ENCODE peak calls at places on chromosomes 6 and 20, in seven cellular contexts. One of them, this sample, is unnamed. For H3K4me1, the result is how much of the 10 kb centered on the place peaks cover.

GRCh38 chr6:6645266-6645917 is 56.9 kb downstream of the LY86 start:
- DNase-seq in heart left ventricle: no peak
- DNase-seq in uterus: no peak
- DNase-seq in stomach: no peak
- DNase-seq in K562: no peak
- DNase-seq in body of pancreas: no peak
- DNase-seq in HCT116: no peak
- DNase-seq in this sample: no peak

GRCh38 chr6:118207947-118208346 is 300.9 kb downstream of the SLC35F1 start:
- DNase-seq in heart left ventricle: no peak
- DNase-seq in uterus: no peak
- DNase-seq in stomach: no peak
- DNase-seq in K562: no peak
- DNase-seq in body of pancreas: no peak
- DNase-seq in HCT116: no peak
- DNase-seq in this sample: no peak

GRCh38 chr20:62365814-62366369 is 1.2 kb downstream of the LAMA5 start:
- DNase-seq in heart left ventricle: peak
- DNase-seq in uterus: no peak
- DNase-seq in stomach: no peak
- DNase-seq in K562: peak
- DNase-seq in body of pancreas: no peak
- DNase-seq in HCT116: no peak
- DNase-seq in this sample: no peak

GRCh38 chr20:52150440-52151258 is 40.9 kb downstream of the ZFP64 start:
- DNase-seq in heart left ventricle: no peak
- DNase-seq in uterus: no peak
- DNase-seq in stomach: no peak
- DNase-seq in K562: peak
- DNase-seq in body of pancreas: peak
- DNase-seq in HCT116: peak
- DNase-seq in this sample: no peak

GRCh38 chr6:113732384-113732966 is 124.7 kb upstream of the MARCKS start:
- DNase-seq in heart left ventricle: peak
- DNase-seq in uterus: peak
- DNase-seq in stomach: no peak
- DNase-seq in K562: no peak
- DNase-seq in body of pancreas: peak
- DNase-seq in HCT116: no peak
- DNase-seq in this sample: no peak

GRCh38 chr6:128252293-128253176 is 267.9 kb downstream of the PTPRK start:
- DNase-seq in heart left ventricle: no peak
- DNase-seq in uterus: no peak
- DNase-seq in stomach: no peak
- DNase-seq in K562: no peak
- DNase-seq in body of pancreas: no peak
- DNase-seq in HCT116: no peak
- DNase-seq in this sample: no peak

GRCh38 chr6:127186889-127187288 is 68.4 kb downstream of the RSPO3 start:
- DNase-seq in heart left ventricle: peak
- DNase-seq in uterus: no peak
- DNase-seq in stomach: peak
- DNase-seq in K562: peak
- DNase-seq in body of pancreas: peak
- DNase-seq in HCT116: peak
- DNase-seq in this sample: peak

GRCh38 chr20:59101956-59102355 is 59.4 kb upstream of the PRELID3B start:
- DNase-seq in heart left ventricle: no peak
- DNase-seq in uterus: no peak
- DNase-seq in stomach: no peak
- DNase-seq in K562: no peak
- DNase-seq in body of pancreas: no peak
- DNase-seq in HCT116: no peak
- DNase-seq in this sample: no peak

GRCh38 chr20:10637563-10637962 is 36.2 kb downstream of the JAG1 start:
- DNase-seq in heart left ventricle: no peak
- DNase-seq in uterus: no peak
- DNase-seq in stomach: no peak
- DNase-seq in K562: no peak
- DNase-seq in body of pancreas: no peak
- DNase-seq in HCT116: no peak
- DNase-seq in this sample: no peak

GRCh38 chr6:86042214-86042613 is 399.5 kb upstream of the SYNCRIP start:
- DNase-seq in heart left ventricle: no peak
- DNase-seq in uterus: no peak
- DNase-seq in stomach: no peak
- DNase-seq in K562: no peak
- DNase-seq in body of pancreas: no peak
- DNase-seq in HCT116: no peak
- DNase-seq in this sample: no peak
- TF ChIP-seq POLR2A in heart left ventricle: no peak
- TF ChIP-seq POLR2A in uterus: no peak
- TF ChIP-seq POLR2A in stomach: no peak
- TF ChIP-seq POLR2A in K562: no peak
- TF ChIP-seq POLR2A in body of pancreas: no peak
- TF ChIP-seq POLR2A in HCT116: no peak
- TF ChIP-seq POLR2A in this sample: no peak

DNA sequence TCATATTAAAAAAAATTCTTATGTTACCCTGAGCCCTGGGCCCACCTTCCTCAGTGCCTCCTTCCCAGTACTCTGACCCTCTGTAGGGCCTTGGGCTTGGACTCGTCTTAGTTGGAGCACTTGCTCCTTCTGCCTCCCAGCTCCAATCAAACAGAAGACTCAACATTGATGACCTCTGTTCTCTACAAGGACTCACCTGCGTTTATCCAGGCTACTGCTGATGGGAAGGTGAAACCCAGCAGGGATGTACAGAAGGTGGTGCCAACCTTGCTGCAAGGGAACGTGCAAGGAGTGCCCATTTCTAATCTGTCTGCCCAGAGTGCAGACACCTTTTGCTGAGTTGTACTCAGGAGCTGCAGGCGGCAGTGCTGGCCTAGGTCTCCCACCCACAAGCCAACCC is 38.9 kb downstream of the FYN start:
- DNase-seq in heart left ventricle: no peak
- DNase-seq in uterus: no peak
- DNase-seq in stomach: no peak
- DNase-seq in K562: no peak
- DNase-seq in body of pancreas: no peak
- DNase-seq in HCT116: no peak
- DNase-seq in this sample: no peak
- H3K4me1 ChIP-seq in heart left ventricle: under half
- H3K4me1 ChIP-seq in uterus: under half
- H3K4me1 ChIP-seq in stomach: under half
- H3K4me1 ChIP-seq in K562: under half
- H3K4me1 ChIP-seq in body of pancreas: under half
- H3K4me1 ChIP-seq in HCT116: under half
- H3K4me1 ChIP-seq in this sample: under half

GRCh38 chr6:90268178-90268577 is 28.5 kb downstream of the BACH2 start:
- DNase-seq in heart left ventricle: no peak
- DNase-seq in uterus: no peak
- DNase-seq in stomach: no peak
- DNase-seq in K562: no peak
- DNase-seq in body of pancreas: no peak
- DNase-seq in HCT116: no peak
- DNase-seq in this sample: no peak
- TF ChIP-seq POLR2A in heart left ventricle: no peak
- TF ChIP-seq POLR2A in uterus: no peak
- TF ChIP-seq POLR2A in stomach: no peak
- TF ChIP-seq POLR2A in K562: no peak
- TF ChIP-seq POLR2A in body of pancreas: no peak
- TF ChIP-seq POLR2A in HCT116: no peak
- TF ChIP-seq POLR2A in this sample: no peak

GRCh38 chr6:3843379-3844096 is 5.6 kb upstream of the FAM50B start:
- DNase-seq in heart left ventricle: no peak
- DNase-seq in uterus: no peak
- DNase-seq in stomach: no peak
- DNase-seq in K562: no peak
- DNase-seq in body of pancreas: no peak
- DNase-seq in HCT116: no peak
- DNase-seq in this sample: no peak
- H3K4me1 ChIP-seq in heart left ventricle: under half
- H3K4me1 ChIP-seq in uterus: under half
- H3K4me1 ChIP-seq in stomach: under half
- H3K4me1 ChIP-seq in K562: under half
- H3K4me1 ChIP-seq in body of pancreas: under half
- H3K4me1 ChIP-seq in HCT116: under half
- H3K4me1 ChIP-seq in this sample: under half

DNA sequence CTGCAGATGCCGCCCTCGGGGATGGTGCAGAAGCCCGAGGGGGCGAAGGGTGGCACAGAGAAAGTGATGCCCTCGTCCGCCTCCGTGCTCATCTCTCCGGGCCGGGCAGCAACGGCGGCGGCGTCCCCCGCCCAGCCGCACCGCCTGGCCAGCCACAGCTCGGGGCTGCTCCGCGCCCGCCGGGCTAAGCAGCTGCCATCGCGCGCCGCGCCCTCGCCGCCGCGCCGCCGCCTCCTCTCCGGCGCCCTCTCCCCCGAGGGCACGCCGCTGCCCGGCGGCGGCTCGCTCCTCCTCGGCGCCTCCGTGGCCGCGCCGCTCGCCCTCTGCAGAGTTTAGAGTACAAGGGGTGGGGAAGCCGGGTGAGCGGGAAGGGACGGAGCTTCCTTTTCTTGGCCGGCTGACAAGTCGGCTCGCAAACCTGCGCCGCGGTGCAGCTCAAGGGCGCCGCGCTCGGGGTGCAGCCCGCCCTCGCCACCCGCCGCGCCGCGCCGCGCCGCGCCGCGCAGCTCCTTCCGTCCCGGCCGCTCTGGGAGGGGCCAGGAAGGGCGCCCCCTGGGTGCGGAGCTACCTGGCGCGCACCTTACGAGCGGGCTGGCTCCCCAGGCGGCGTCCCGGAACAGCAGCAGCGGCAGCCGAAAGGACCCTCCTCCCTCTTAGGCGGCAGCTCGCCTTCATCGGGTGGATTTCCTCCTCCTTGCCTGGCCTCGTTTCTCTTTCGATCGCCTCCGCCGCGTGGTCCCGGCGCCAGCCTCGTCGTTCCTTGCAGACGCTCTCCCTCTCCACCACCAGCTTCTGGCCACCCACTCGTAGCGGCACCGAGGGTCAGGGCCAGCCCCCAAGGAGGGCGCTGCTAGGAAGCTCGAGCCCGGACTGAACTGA is at the start of gene MAP3K5:
- DNase-seq in heart left ventricle: peak
- DNase-seq in uterus: peak
- DNase-seq in stomach: peak
- DNase-seq in K562: peak
- DNase-seq in body of pancreas: peak
- DNase-seq in HCT116: peak
- DNase-seq in this sample: peak
- TF ChIP-seq POLR2A in heart left ventricle: no peak
- TF ChIP-seq POLR2A in uterus: peak
- TF ChIP-seq POLR2A in stomach: no peak
- TF ChIP-seq POLR2A in K562: peak
- TF ChIP-seq POLR2A in body of pancreas: peak
- TF ChIP-seq POLR2A in HCT116: peak
- TF ChIP-seq POLR2A in this sample: peak

GRCh38 chr6:14383393-14384174 is 266.0 kb downstream of the CD83 start:
- DNase-seq in heart left ventricle: no peak
- DNase-seq in uterus: no peak
- DNase-seq in stomach: no peak
- DNase-seq in K562: no peak
- DNase-seq in body of pancreas: peak
- DNase-seq in HCT116: no peak
- DNase-seq in this sample: no peak

GRCh38 chr6:14379568-14379967 is 262.0 kb downstream of the CD83 start:
- DNase-seq in heart left ventricle: no peak
- DNase-seq in uterus: no peak
- DNase-seq in stomach: no peak
- DNase-seq in K562: no peak
- DNase-seq in body of pancreas: no peak
- DNase-seq in HCT116: no peak
- DNase-seq in this sample: no peak

GRCh38 chr6:14381225-14381887 is 263.8 kb downstream of the CD83 start:
- DNase-seq in heart left ventricle: no peak
- DNase-seq in uterus: no peak
- DNase-seq in stomach: no peak
- DNase-seq in K562: no peak
- DNase-seq in body of pancreas: no peak
- DNase-seq in HCT116: no peak
- DNase-seq in this sample: no peak

GRCh38 chr6:14382381-14383236 is 265.0 kb downstream of the CD83 start:
- DNase-seq in heart left ventricle: no peak
- DNase-seq in uterus: no peak
- DNase-seq in stomach: no peak
- DNase-seq in K562: no peak
- DNase-seq in body of pancreas: no peak
- DNase-seq in HCT116: no peak
- DNase-seq in this sample: no peak

DNA sequence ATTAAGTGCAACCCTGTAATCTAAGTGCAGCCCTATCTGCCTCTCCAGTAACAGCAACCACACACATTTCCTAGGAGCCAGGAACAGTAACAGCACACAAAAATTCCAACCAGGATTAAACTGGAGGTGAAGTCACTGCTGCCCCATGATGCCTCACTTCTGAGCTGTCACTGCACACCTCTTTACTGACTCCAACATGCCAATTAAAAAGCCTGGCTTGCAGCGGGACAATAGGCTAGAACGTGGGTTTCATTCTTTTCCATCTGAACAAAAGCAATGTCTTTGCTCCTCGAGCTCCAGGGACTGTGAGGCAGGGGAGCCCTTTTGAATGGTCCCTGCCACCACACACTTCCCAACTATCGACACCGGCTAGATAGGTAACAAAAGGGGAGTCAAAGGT is 262.8 kb downstream of the CD83 start:
- DNase-seq in heart left ventricle: no peak
- DNase-seq in uterus: no peak
- DNase-seq in stomach: no peak
- DNase-seq in K562: no peak
- DNase-seq in body of pancreas: no peak
- DNase-seq in HCT116: no peak
- DNase-seq in this sample: no peak
- H3K4me1 ChIP-seq in heart left ventricle: under half
- H3K4me1 ChIP-seq in uterus: under half
- H3K4me1 ChIP-seq in stomach: under half
- H3K4me1 ChIP-seq in K562: under half
- H3K4me1 ChIP-seq in body of pancreas: under half
- H3K4me1 ChIP-seq in HCT116: under half
- H3K4me1 ChIP-seq in this sample: under half